ENCODE peak calls at places on chromosomes 3 and 15, in eight cellular contexts. One of them, this sample, is unnamed.

GRCh38 chr3:13880811-13881156 is 913 bp upstream of the WNT7A start:
- DNase-seq in A549: no peak
- DNase-seq in K562: no peak
- DNase-seq in sigmoid colon: peak; percentile 46
- DNase-seq in lower leg skin: peak; percentile 82
- DNase-seq in adrenal gland: no peak
- DNase-seq in ovary: no peak
- DNase-seq in heart left ventricle: no peak
- DNase-seq in this sample: no peak

GRCh38 chr15:29773816-29774215 is 48.5 kb downstream of the TJP1 start:
- DNase-seq in ovary: no peak
- DNase-seq in heart left ventricle: no peak
- DNase-seq in A549: no peak
- DNase-seq in K562: no peak
- DNase-seq in sigmoid colon: no peak
- DNase-seq in lower leg skin: no peak
- DNase-seq in adrenal gland: no peak
- DNase-seq in this sample: no peak

GRCh38 chr3:57778499-57778898 is 22.4 kb downstream of the SLMAP start:
- DNase-seq in sigmoid colon: no peak
- DNase-seq in A549: no peak
- DNase-seq in lower leg skin: no peak
- DNase-seq in adrenal gland: peak; percentile 21
- DNase-seq in ovary: no peak
- DNase-seq in heart left ventricle: no peak
- DNase-seq in K562: no peak
- DNase-seq in this sample: no peak

GRCh38 chr3:154334973-154335420 is 10.7 kb upstream of the DHX36 start:
- DNase-seq in K562: peak; percentile 27
- DNase-seq in A549: peak; percentile 45
- DNase-seq in lower leg skin: no peak
- DNase-seq in sigmoid colon: no peak
- DNase-seq in ovary: no peak
- DNase-seq in heart left ventricle: no peak
- DNase-seq in adrenal gland: no peak
- DNase-seq in this sample: no peak

GRCh38 chr3:17412950-17413530 is 329.4 kb downstream of the TBC1D5 start:
- DNase-seq in A549: peak; percentile 27
- DNase-seq in adrenal gland: peak; percentile 19
- DNase-seq in ovary: no peak
- DNase-seq in lower leg skin: no peak
- DNase-seq in sigmoid colon: no peak
- DNase-seq in K562: peak; percentile 63
- DNase-seq in heart left ventricle: no peak
- DNase-seq in this sample: no peak

GRCh38 chr3:127986803-127987202 is 65.4 kb upstream of the SEC61A1 start:
- DNase-seq in sigmoid colon: no peak
- DNase-seq in adrenal gland: no peak
- DNase-seq in K562: no peak
- DNase-seq in heart left ventricle: peak; percentile 70
- DNase-seq in A549: no peak
- DNase-seq in ovary: no peak
- DNase-seq in lower leg skin: no peak
- DNase-seq in this sample: no peak

GRCh38 chr15:70532536-70533186 is 230.7 kb downstream of the UACA start:
- DNase-seq in adrenal gland: no peak
- DNase-seq in heart left ventricle: no peak
- DNase-seq in K562: no peak
- DNase-seq in A549: no peak
- DNase-seq in ovary: no peak
- DNase-seq in lower leg skin: no peak
- DNase-seq in sigmoid colon: no peak
- DNase-seq in this sample: no peak

GRCh38 chr3:159616234-159616825 is 372.3 kb upstream of the IL12A start:
- DNase-seq in K562: no peak
- DNase-seq in sigmoid colon: no peak
- DNase-seq in lower leg skin: no peak
- DNase-seq in ovary: no peak
- DNase-seq in adrenal gland: peak; percentile 7
- DNase-seq in A549: peak; percentile 34
- DNase-seq in heart left ventricle: peak; percentile 35
- DNase-seq in this sample: no peak

GRCh38 chr3:113275876-113276580 is 64.7 kb downstream of the BOC start:
- DNase-seq in ovary: no peak
- DNase-seq in A549: no peak
- DNase-seq in K562: no peak
- DNase-seq in lower leg skin: no peak
- DNase-seq in heart left ventricle: no peak
- DNase-seq in sigmoid colon: peak; percentile 78
- DNase-seq in adrenal gland: peak; percentile 30
- DNase-seq in this sample: no peak

GRCh38 chr3:141539441-141540187 is 52.8 kb downstream of the RASA2 start:
- DNase-seq in adrenal gland: no peak
- DNase-seq in lower leg skin: no peak
- DNase-seq in heart left ventricle: no peak
- DNase-seq in ovary: no peak
- DNase-seq in K562: no peak
- DNase-seq in A549: no peak
- DNase-seq in sigmoid colon: no peak
- DNase-seq in this sample: no peak

GRCh38 chr3:177827517-177828249 is 630.4 kb upstream of the TBL1XR1 start:
- DNase-seq in A549: peak; percentile 10
- DNase-seq in heart left ventricle: no peak
- DNase-seq in K562: no peak
- DNase-seq in lower leg skin: no peak
- DNase-seq in ovary: no peak
- DNase-seq in adrenal gland: peak; percentile 45
- DNase-seq in sigmoid colon: no peak
- DNase-seq in this sample: no peak

GRCh38 chr15:98581715-98582114 is 66.6 kb upstream of the IGF1R start:
- DNase-seq in ovary: no peak
- DNase-seq in K562: no peak
- DNase-seq in A549: no peak
- DNase-seq in lower leg skin: no peak
- DNase-seq in sigmoid colon: no peak
- DNase-seq in heart left ventricle: no peak
- DNase-seq in adrenal gland: no peak
- DNase-seq in this sample: no peak

GRCh38 chr3:4063916-4064592 is 239.1 kb upstream of the SETMAR start:
- DNase-seq in heart left ventricle: no peak
- DNase-seq in ovary: no peak
- DNase-seq in K562: no peak
- DNase-seq in sigmoid colon: no peak
- DNase-seq in lower leg skin: no peak
- DNase-seq in adrenal gland: no peak
- DNase-seq in A549: no peak
- DNase-seq in this sample: no peak

GRCh38 chr3:122415762-122416654 is at the start of gene WDR5B:
- DNase-seq in adrenal gland: peak; percentile 98
- DNase-seq in K562: peak; percentile 98
- DNase-seq in heart left ventricle: peak; percentile 97
- DNase-seq in A549: peak; percentile 98
- DNase-seq in ovary: peak; percentile 99
- DNase-seq in sigmoid colon: peak; percentile 99
- DNase-seq in lower leg skin: peak; percentile 100
- DNase-seq in this sample: peak; percentile 98

GRCh38 chr15:69812881-69813280 is 284.8 kb downstream of the TLE3 start:
- DNase-seq in heart left ventricle: no peak
- DNase-seq in K562: peak; percentile 86
- DNase-seq in sigmoid colon: no peak
- DNase-seq in ovary: no peak
- DNase-seq in A549: no peak
- DNase-seq in adrenal gland: no peak
- DNase-seq in lower leg skin: no peak
- DNase-seq in this sample: no peak

GRCh38 chr3:72724070-72724469 is 124.2 kb downstream of the SHQ1 start:
- DNase-seq in K562: no peak
- DNase-seq in sigmoid colon: no peak
- DNase-seq in lower leg skin: no peak
- DNase-seq in heart left ventricle: no peak
- DNase-seq in adrenal gland: no peak
- DNase-seq in A549: no peak
- DNase-seq in ovary: no peak
- DNase-seq in this sample: no peak

GRCh38 chr15:62896969-62897486 is 145.5 kb upstream of the TPM1 start:
- DNase-seq in K562: peak; percentile 64
- DNase-seq in sigmoid colon: peak; percentile 97
- DNase-seq in lower leg skin: peak; percentile 96
- DNase-seq in A549: peak; percentile 96
- DNase-seq in ovary: peak; percentile 91
- DNase-seq in adrenal gland: peak; percentile 93
- DNase-seq in heart left ventricle: peak; percentile 92
- DNase-seq in this sample: peak; percentile 72

GRCh38 chr3:160401301-160402095 is 2.0 kb downstream of the SMC4 start:
- DNase-seq in ovary: no peak
- DNase-seq in sigmoid colon: no peak
- DNase-seq in heart left ventricle: peak; percentile 35
- DNase-seq in K562: peak; percentile 60
- DNase-seq in lower leg skin: no peak
- DNase-seq in A549: no peak
- DNase-seq in adrenal gland: peak; percentile 30
- DNase-seq in this sample: no peak

DNA sequence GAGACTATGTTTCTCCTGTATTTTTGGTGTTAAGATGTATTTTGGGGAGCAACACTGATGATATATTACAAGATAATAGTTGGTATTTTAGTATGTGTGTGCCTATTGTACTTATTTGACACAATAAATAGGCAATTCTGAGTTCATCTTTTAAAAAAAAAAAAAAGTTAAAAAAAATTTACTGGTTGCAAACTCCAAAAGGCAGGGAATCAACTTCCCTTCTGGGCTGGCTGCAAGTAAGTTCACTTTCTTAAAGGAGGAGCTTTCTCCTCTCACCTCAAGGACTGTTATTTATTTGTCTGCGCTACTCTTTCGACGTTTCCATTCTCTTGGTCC is 335 bp upstream of the VPS8 start:
- DNase-seq in lower leg skin: no peak
- DNase-seq in ovary: no peak
- DNase-seq in adrenal gland: no peak
- DNase-seq in sigmoid colon: no peak
- DNase-seq in A549: no peak
- DNase-seq in heart left ventricle: no peak
- DNase-seq in K562: no peak
- DNase-seq in this sample: no peak
- TF ChIP-seq CTCF in lower leg skin: no peak
- TF ChIP-seq CTCF in ovary: no peak
- TF ChIP-seq CTCF in adrenal gland: no peak
- TF ChIP-seq CTCF in sigmoid colon: no peak
- TF ChIP-seq CTCF in A549: no peak
- TF ChIP-seq CTCF in heart left ventricle: no peak
- TF ChIP-seq CTCF in K562: no peak
- TF ChIP-seq CTCF in this sample: no peak

GRCh38 chr15:60384526-60385127 is 13.2 kb downstream of the ANXA2 start:
- DNase-seq in sigmoid colon: no peak
- DNase-seq in heart left ventricle: no peak
- DNase-seq in lower leg skin: no peak
- DNase-seq in adrenal gland: no peak
- DNase-seq in A549: no peak
- DNase-seq in K562: no peak
- DNase-seq in ovary: no peak
- DNase-seq in this sample: no peak

GRCh38 chr15:60385620-60386552 is 11.9 kb downstream of the ANXA2 start:
- DNase-seq in lower leg skin: no peak
- DNase-seq in ovary: no peak
- DNase-seq in K562: no peak
- DNase-seq in heart left ventricle: no peak
- DNase-seq in sigmoid colon: no peak
- DNase-seq in adrenal gland: no peak
- DNase-seq in A549: no peak
- DNase-seq in this sample: no peak

GRCh38 chr15:60381148-60381788 is 16.5 kb downstream of the ANXA2 start:
- DNase-seq in lower leg skin: peak; percentile 63
- DNase-seq in A549: no peak
- DNase-seq in ovary: no peak
- DNase-seq in heart left ventricle: no peak
- DNase-seq in sigmoid colon: no peak
- DNase-seq in adrenal gland: no peak
- DNase-seq in K562: no peak
- DNase-seq in this sample: no peak

GRCh38 chr15:60384052-60384451 is 13.7 kb downstream of the ANXA2 start:
- DNase-seq in K562: no peak
- DNase-seq in ovary: no peak
- DNase-seq in heart left ventricle: no peak
- DNase-seq in adrenal gland: no peak
- DNase-seq in A549: no peak
- DNase-seq in sigmoid colon: no peak
- DNase-seq in lower leg skin: no peak
- DNase-seq in this sample: no peak

DNA sequence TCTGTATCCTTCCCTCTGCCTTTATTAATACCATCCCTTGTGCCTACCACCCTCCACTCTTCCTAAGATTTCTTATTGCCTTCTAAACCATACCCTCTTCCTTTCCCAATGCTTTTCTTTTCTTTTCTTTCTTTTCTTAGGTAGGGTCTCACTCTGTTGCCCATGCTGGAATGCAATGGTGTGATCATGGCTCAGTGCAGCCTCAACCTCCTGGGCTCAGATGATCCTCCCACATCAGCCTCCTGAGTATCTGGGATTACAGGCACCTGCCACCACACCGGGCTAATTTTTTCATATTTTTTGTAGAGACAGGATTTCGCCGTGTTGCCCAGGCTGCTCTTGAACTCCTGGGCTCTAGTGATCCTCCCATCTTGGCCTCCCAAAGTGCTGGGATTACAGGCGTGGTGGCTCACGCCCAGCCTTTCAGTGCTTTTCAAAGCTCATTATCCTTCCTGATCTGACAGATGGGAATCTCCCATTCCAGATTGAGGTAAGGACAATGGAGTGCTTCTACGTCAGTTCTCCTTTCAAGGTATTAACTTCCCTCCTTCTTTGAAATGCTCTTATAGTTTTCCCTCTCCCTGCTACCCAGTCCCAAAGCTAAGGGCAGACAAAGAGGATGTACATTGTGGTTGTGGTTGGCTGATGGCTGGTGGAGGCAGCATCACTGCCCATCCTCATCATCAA is 14.6 kb downstream of the ANXA2 start:
- DNase-seq in sigmoid colon: no peak
- DNase-seq in K562: no peak
- DNase-seq in A549: no peak
- DNase-seq in heart left ventricle: no peak
- DNase-seq in ovary: no peak
- DNase-seq in lower leg skin: peak; percentile 46
- DNase-seq in adrenal gland: no peak
- DNase-seq in this sample: no peak
- TF ChIP-seq POLR2A in sigmoid colon: no peak
- TF ChIP-seq POLR2A in K562: no peak
- TF ChIP-seq POLR2A in A549: no peak
- TF ChIP-seq POLR2A in heart left ventricle: no peak
- TF ChIP-seq POLR2A in ovary: no peak
- TF ChIP-seq POLR2A in lower leg skin: no peak
- TF ChIP-seq POLR2A in adrenal gland: no peak
- TF ChIP-seq POLR2A in this sample: no peak

GRCh38 chr15:74955017-74955416 is 1.6 kb downstream of the RPP25 start:
- DNase-seq in ovary: peak; percentile 45
- DNase-seq in heart left ventricle: no peak
- DNase-seq in K562: peak; percentile 7
- DNase-seq in A549: no peak
- DNase-seq in sigmoid colon: no peak
- DNase-seq in adrenal gland: no peak
- DNase-seq in lower leg skin: no peak
- DNase-seq in this sample: no peak
- H3K4me3 ChIP-seq in ovary: peak overlapping the region; percentile 56
- H3K4me3 ChIP-seq in heart left ventricle: peak overlapping the region; percentile 55
- H3K4me3 ChIP-seq in K562: peak overlapping the region; percentile 5
- H3K4me3 ChIP-seq in A549: peak overlapping the region; percentile 53
- H3K4me3 ChIP-seq in sigmoid colon: peak overlapping the region; percentile 10
- H3K4me3 ChIP-seq in adrenal gland: no peak overlapping the region
- H3K4me3 ChIP-seq in lower leg skin: no peak overlapping the region
- H3K4me3 ChIP-seq in this sample: no peak overlapping the region

GRCh38 chr15:61155741-61156700 is 73.1 kb downstream of the RORA start:
- DNase-seq in sigmoid colon: peak; percentile 86
- DNase-seq in K562: peak; percentile 6
- DNase-seq in heart left ventricle: peak; percentile 58
- DNase-seq in adrenal gland: peak; percentile 35
- DNase-seq in ovary: no peak
- DNase-seq in A549: no peak
- DNase-seq in lower leg skin: peak; percentile 89
- DNase-seq in this sample: peak; percentile 71
- TF ChIP-seq CTCF in sigmoid colon: no peak
- TF ChIP-seq CTCF in K562: no peak
- TF ChIP-seq CTCF in heart left ventricle: no peak
- TF ChIP-seq CTCF in adrenal gland: no peak
- TF ChIP-seq CTCF in ovary: no peak
- TF ChIP-seq CTCF in A549: no peak
- TF ChIP-seq CTCF in lower leg skin: no peak
- TF ChIP-seq CTCF in this sample: no peak

This sample was measured in gastrocnemius medialis.